ENCODE peak calls at places on chromosomes 2 and 18, in nine cellular contexts. W is PC-3, X is H1, V is aorta, Z is lower lobe of right lung, Q is mammary epithelial cell, J is HCT116, U is HepG2, I is upper lobe of right lung. D is an unnamed sample. For H3K4me1, the result is how much of the 10 kb centered on the place peaks cover.

GRCh38 chr18:28127228-28127627 is 49.7 kb downstream of the CDH2 start:
- DNase-seq in W (no peak), X (no peak), V (no peak), Z (no peak), Q (no peak), J (no peak), U (no peak), I (no peak), D (no peak)

GRCh38 chr2:241506793-241507429 is 1.5 kb downstream of the STK25 start:
- DNase-seq in W (peak), X (no peak), V (no peak), Z (no peak), Q (no peak), J (no peak), U (no peak), I (no peak), D (no peak)

GRCh38 chr2:18829331-18829902 is 240.0 kb upstream of the NT5C1B start:
- DNase-seq in W (peak), X (no peak), V (no peak), Z (no peak), Q (peak), J (no peak), U (peak), I (no peak), D (no peak)

GRCh38 chr2:95314964-95315611 is 17.9 kb downstream of the KCNIP3 start:
- DNase-seq in W (peak), X (peak), V (no peak), Z (no peak), Q (peak), J (peak), U (peak), I (no peak), D (no peak)

GRCh38 chr2:12652723-12653122 is 64.0 kb upstream of the TRIB2 start:
- DNase-seq in W (no peak), X (no peak), V (no peak), Z (no peak), Q (no peak), J (no peak), U (no peak), I (no peak), D (no peak)

GRCh38 chr18:54020346-54020745 is 204.1 kb downstream of the MBD2 start:
- DNase-seq in W (no peak), X (no peak), V (no peak), Z (no peak), Q (no peak), J (no peak), U (no peak), I (no peak), D (no peak)

GRCh38 chr18:8709248-8710059 is 4.1 kb downstream of the MTCL1 start:
- DNase-seq in W (no peak), X (no peak), V (no peak), Z (no peak), Q (no peak), J (no peak), U (no peak), I (no peak), D (no peak)

GRCh38 chr2:158699323-158699722 is 95.8 kb upstream of the DAPL1 start:
- DNase-seq in W (no peak), X (no peak), V (no peak), Z (no peak), Q (no peak), J (no peak), U (no peak), I (no peak), D (no peak)

GRCh38 chr2:32688511-32688910 is 60.7 kb downstream of the TTC27 start:
- DNase-seq in W (peak), X (no peak), V (no peak), Z (no peak), Q (peak), J (no peak), U (no peak), I (no peak), D (no peak)

GRCh38 chr2:121063471-121063870 is 221.5 kb downstream of the TFCP2L1 start:
- DNase-seq in W (no peak), X (no peak), V (no peak), Z (no peak), Q (no peak), J (no peak), U (no peak), I (no peak), D (no peak)

GRCh38 chr2:164178835-164179470 is 442.3 kb downstream of the GRB14 start:
- DNase-seq in W (no peak), X (no peak), V (no peak), Z (no peak), Q (peak), J (no peak), U (no peak), I (no peak), D (no peak)

GRCh38 chr2:197179744-197180498 is 130.7 kb downstream of the ANKRD44 start:
- DNase-seq in W (peak), X (no peak), V (peak), Z (no peak), Q (no peak), J (no peak), U (no peak), I (no peak), D (no peak)

GRCh38 chr2:63614448-63614968 is 25.7 kb downstream of the MDH1 start:
- DNase-seq in W (peak), X (no peak), V (no peak), Z (no peak), Q (peak), J (peak), U (peak), I (no peak), D (no peak)

GRCh38 chr2:23617167-23617787 is 232.3 kb downstream of the KLHL29 start:
- DNase-seq in W (no peak), X (no peak), V (peak), Z (peak), Q (no peak), J (no peak), U (no peak), I (peak), D (no peak)

GRCh38 chr2:20050104-20050711 is 1.2 kb downstream of the LAPTM4A start:
- DNase-seq in W (peak), X (no peak), V (no peak), Z (no peak), Q (peak), J (no peak), U (peak), I (no peak), D (peak)

GRCh38 chr18:80238651-80239260 is 8.6 kb downstream of the PARD6G start:
- DNase-seq in W (no peak), X (no peak), V (no peak), Z (no peak), Q (no peak), J (no peak), U (no peak), I (peak), D (no peak)

GRCh38 chr18:36262971-36263370 is 34.5 kb upstream of the FHOD3 start:
- DNase-seq in W (no peak), X (no peak), V (no peak), Z (no peak), Q (no peak), J (no peak), U (no peak), I (no peak), D (no peak)

GRCh38 chr2:50952596-50952995 is 79.3 kb downstream of the NRXN1 start:
- DNase-seq in W (peak), X (no peak), V (no peak), Z (no peak), Q (peak), J (peak), U (no peak), I (no peak), D (no peak)

GRCh38 chr18:8982416-8983183 is 119.9 kb upstream of the NDUFV2 start:
- DNase-seq in W (peak), X (no peak), V (no peak), Z (no peak), Q (peak), J (peak), U (peak), I (no peak), D (no peak)

GRCh38 chr2:152328013-152328412 is 7.0 kb upstream of the FMNL2 start:
- DNase-seq in W (no peak), X (no peak), V (no peak), Z (no peak), Q (no peak), J (no peak), U (no peak), I (no peak), D (no peak)

GRCh38 chr18:58338141-58338540 is 290.8 kb downstream of the ALPK2 start:
- DNase-seq in W (no peak), X (no peak), V (no peak), Z (no peak), Q (no peak), J (no peak), U (no peak), I (no peak), D (no peak)

GRCh38 chr2:152223997-152224396 is 48.4 kb upstream of the STAM2 start:
- DNase-seq in W (no peak), X (no peak), V (no peak), Z (no peak), Q (no peak), J (no peak), U (no peak), I (no peak), D (no peak)

GRCh38 chr2:174035981-174036742 is 71.0 kb upstream of the SP3 start:
- DNase-seq in W (peak), X (no peak), V (no peak), Z (no peak), Q (peak), J (no peak), U (no peak), I (no peak), D (no peak)

GRCh38 chr18:3727260-3727659 is 277.3 kb downstream of the TGIF1 start:
- DNase-seq in W (no peak), X (no peak), V (no peak), Z (no peak), Q (no peak), J (no peak), U (no peak), I (no peak), D (no peak)

GRCh38 chr18:3725100-3725499 is 275.1 kb downstream of the TGIF1 start:
- DNase-seq in W (no peak), X (no peak), V (no peak), Z (no peak), Q (no peak), J (no peak), U (no peak), I (no peak), D (no peak)

GRCh38 chr18:3723554-3723953 is 273.6 kb downstream of the TGIF1 start:
- DNase-seq in W (no peak), X (no peak), V (no peak), Z (no peak), Q (no peak), J (no peak), U (no peak), I (no peak), D (no peak)

GRCh38 chr18:3728704-3729437 is 278.9 kb downstream of the TGIF1 start:
- DNase-seq in W (no peak), X (no peak), V (no peak), Z (no peak), Q (no peak), J (no peak), U (no peak), I (no peak), D (no peak)

DNA sequence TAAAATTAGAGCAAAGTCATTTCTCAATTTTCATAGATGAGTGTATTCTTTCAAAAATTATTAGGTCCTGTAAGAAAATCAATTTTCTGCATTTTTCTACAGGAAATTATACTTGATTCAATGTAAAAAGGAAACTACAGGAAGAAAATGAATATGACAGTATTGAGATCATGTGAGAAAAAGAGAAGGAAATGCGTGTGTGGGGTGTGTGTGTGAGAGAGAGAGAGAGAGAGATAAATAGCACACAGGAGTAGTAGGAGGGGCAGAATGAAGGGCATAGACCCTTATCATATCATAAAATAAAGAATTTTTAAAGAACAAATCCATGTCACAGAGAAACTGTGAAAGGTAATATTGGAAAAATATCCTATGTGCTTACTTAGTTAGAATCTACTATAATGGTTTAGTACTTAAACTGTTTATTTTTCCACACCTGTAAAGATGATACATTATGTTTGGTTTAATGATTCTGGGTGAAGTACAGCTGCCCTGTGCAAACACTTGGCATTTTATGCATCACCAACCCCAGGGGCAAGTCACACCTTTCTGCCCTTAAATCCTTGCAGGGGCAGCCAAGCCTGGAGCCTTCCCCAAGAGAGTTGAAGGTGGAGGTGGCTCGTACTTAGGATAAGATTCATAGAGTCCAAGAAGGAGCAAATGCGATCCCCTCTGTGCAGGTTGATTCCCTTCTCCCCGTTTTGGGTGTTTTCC is 276.4 kb downstream of the TGIF1 start:
- DNase-seq in W (no peak), X (no peak), V (no peak), Z (no peak), Q (no peak), J (no peak), U (no peak), I (no peak), D (no peak)
- H3K4me1 ChIP-seq in W (under half), X (under half), V (under half), Z (under half), Q (under half), J (under half), U (under half), I (under half), D (under half)

DNA sequence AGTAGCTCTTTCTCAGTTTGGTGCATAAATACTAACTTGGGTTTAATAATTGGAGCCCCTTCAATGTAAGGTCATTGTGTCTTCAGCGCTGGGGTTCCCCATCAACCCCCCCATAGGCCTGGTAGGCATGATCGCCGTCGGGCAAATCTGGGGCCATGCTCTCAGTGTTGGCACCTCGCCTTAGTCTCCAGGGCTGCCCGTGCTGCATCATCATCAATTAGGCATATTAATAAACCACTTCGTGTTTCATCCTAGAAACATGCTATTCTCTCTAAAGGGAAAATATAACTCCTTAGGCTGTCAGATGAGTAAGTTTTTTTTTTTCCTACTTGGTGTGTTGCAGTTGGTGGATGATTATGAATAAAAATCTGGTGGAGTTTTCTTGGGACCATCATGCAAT is 96.7 kb upstream of the IL1R2 start:
- DNase-seq in W (no peak), X (no peak), V (no peak), Z (no peak), Q (no peak), J (no peak), U (no peak), I (no peak), D (no peak)
- H3K4me1 ChIP-seq in W (under half), X (under half), V (under half), Z (under half), Q (under half), J (under half), U (under half), I (under half), D (under half)

GRCh38 chr2:74777161-74777900 is 56.6 kb upstream of the HK2 start:
- DNase-seq in W (no peak), X (no peak), V (no peak), Z (no peak), Q (no peak), J (no peak), U (no peak), I (no peak), D (no peak)
- H3K4me1 ChIP-seq in W (under half), X (under half), V (under half), Z (under half), Q (under half), J (under half), U (under half), I (under half), D (under half)

GRCh38 chr2:233597522-233597921 is 19.9 kb upstream of the UGT1A8 start:
- DNase-seq in W (no peak), X (no peak), V (no peak), Z (no peak), Q (no peak), J (no peak), U (no peak), I (no peak), D (no peak)
- H3K4me1 ChIP-seq in W (under half), X (under half), V (under half), Z (under half), Q (under half), J (under half), U (under half), I (under half), D (under half)

GRCh38 chr2:64748147-64748546 is 94.4 kb upstream of the SERTAD2 start:
- DNase-seq in W (no peak), X (no peak), V (no peak), Z (no peak), Q (no peak), J (no peak), U (no peak), I (no peak), D (no peak)
- H3K4me1 ChIP-seq in W (under half), X (under half), V (under half), Z (under half), Q (under half), J (half or more), U (under half), I (under half), D (under half)

GRCh38 chr2:105800036-105800755 is 55.5 kb downstream of the NCK2 start:
- DNase-seq in W (no peak), X (no peak), V (no peak), Z (no peak), Q (no peak), J (no peak), U (peak), I (no peak), D (peak)
- H3K4me1 ChIP-seq in W (under half), X (under half), V (under half), Z (half or more), Q (under half), J (under half), U (half or more), I (half or more), D (half or more)

DNA sequence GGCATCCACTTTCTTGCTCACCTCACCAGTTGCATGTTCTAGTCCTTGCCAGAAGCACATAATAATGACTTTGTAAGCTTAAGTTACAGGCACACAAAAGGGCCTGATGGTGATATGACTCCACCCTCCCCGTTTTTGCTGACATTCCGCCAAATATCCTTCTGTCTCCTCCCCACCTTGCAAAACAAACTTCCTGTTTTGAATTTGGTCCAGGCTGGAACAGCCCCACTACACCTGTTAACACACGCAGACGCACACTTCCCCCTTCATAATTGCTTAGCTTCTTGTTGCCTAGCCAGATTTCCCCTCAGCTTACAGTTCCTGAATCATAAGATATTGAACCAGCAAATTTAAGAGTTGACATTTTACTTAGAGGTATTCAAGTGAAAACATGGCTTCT is at the start of gene MGAT5:
- DNase-seq in W (peak), X (no peak), V (no peak), Z (no peak), Q (no peak), J (no peak), U (no peak), I (no peak), D (no peak)
- H3K4me1 ChIP-seq in W (under half), X (under half), V (under half), Z (under half), Q (under half), J (under half), U (under half), I (under half), D (half or more)

DNA sequence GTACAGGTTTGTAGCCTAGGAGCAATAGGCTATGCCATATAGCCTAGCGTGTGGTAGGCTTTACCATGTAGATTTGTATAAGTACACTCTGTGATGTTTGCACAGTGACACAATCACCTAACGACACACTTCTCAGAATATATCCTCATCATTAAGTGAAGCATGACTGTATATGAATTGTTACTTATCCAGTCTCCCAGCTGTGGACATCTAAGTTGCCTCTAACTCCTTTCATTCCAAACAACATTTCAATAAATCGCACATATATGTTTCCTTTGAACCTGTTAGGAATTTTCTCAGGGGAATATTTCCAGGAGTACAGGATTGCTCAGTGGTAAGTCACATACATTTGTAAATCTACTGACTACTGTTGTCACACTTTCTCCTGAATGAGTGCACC is 90.0 kb downstream of the ARHGAP15 start:
- DNase-seq in W (peak), X (no peak), V (no peak), Z (no peak), Q (no peak), J (no peak), U (no peak), I (no peak), D (no peak)
- H3K4me1 ChIP-seq in W (under half), X (under half), V (under half), Z (under half), Q (under half), J (under half), U (under half), I (under half), D (under half)

DNA sequence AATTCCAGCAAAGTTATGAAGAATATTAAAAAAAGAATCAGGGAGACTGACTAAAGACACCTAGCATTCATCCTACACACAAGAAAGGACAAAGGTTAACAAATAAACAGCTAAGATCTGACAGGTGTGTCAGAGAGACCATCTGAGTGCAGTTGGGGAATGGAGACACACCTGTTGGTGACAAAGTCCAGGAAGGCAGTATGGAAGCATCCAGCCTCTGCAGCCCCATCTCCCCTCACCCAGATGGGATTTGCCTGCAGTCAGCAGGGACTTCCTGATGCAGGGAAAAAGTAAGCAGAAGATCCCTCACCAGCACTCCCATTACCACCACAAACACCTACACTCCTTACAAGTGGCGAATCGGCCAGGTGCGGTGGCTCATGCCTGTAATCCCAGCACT is 37.9 kb downstream of the USP34 start:
- DNase-seq in W (no peak), X (no peak), V (no peak), Z (no peak), Q (no peak), J (no peak), U (no peak), I (no peak), D (no peak)
- H3K4me1 ChIP-seq in W (under half), X (under half), V (under half), Z (under half), Q (under half), J (under half), U (half or more), I (under half), D (under half)

D was measured in naive thymus-derived CD4-positive, alpha-beta T cell.